ENCODE peak calls at places on chromosomes 16 and 17, in nine cellular contexts. O is PC-3, S is H9, E is GM23248, R is K562, Z is MM.1S, W is OCI-LY7, A is neural progenitor cell, G is IMR-90. T is an unnamed sample. For H4K20me1, the result is how much of the 10 kb centered on the place peaks cover.

GRCh38 chr16:82782715-82783251 is 156.0 kb downstream of the CDH13 start:
- DNase-seq in W (no peak), G (no peak), E (no peak), A (peak), S (peak), Z (no peak), O (no peak), R (no peak), T (no peak)

GRCh38 chr17:42071810-42072209 is 21.4 kb upstream of the C17orf113 start:
- DNase-seq in R (no peak), E (no peak), W (peak), G (no peak), Z (no peak), O (no peak), A (no peak), S (no peak), T (no peak)

GRCh38 chr17:40111221-40112128 is 10.3 kb upstream of the MSL1 start:
- DNase-seq in S (peak), W (peak), R (peak), Z (peak), E (peak), A (peak), G (peak), O (peak), T (peak)

GRCh38 chr16:918068-918467 is 52.7 kb downstream of the LMF1 start:
- DNase-seq in G (peak), R (no peak), A (peak), W (no peak), O (no peak), Z (no peak), E (no peak), S (no peak), T (no peak)

GRCh38 chr16:89084411-89084810 is 9.2 kb upstream of the ACSF3 start:
- DNase-seq in R (no peak), E (peak), S (no peak), O (no peak), Z (no peak), W (no peak), A (no peak), G (no peak), T (no peak)

GRCh38 chr17:47621293-47622178 is 28.2 kb upstream of the KPNB1 start:
- DNase-seq in A (peak), O (peak), Z (no peak), E (peak), S (peak), G (peak), R (no peak), W (no peak), T (peak)

GRCh38 chr16:23877107-23878070 is 41.6 kb downstream of the PRKCB start:
- DNase-seq in R (no peak), Z (no peak), S (peak), A (no peak), E (no peak), G (no peak), O (no peak), W (peak), T (no peak)

GRCh38 chr16:36336-36984 is 16.9 kb downstream of the POLR3K start:
- DNase-seq in O (no peak), S (no peak), G (no peak), E (no peak), Z (no peak), A (no peak), R (no peak), W (no peak), T (no peak)

GRCh38 chr16:85592700-85593502 is 20.2 kb upstream of the GSE1 start:
- DNase-seq in W (no peak), S (no peak), A (no peak), O (peak), E (peak), G (peak), Z (no peak), R (peak), T (no peak)

GRCh38 chr16:85591381-85591780 is 21.7 kb upstream of the GSE1 start:
- DNase-seq in E (no peak), S (no peak), R (no peak), Z (no peak), G (no peak), W (no peak), A (no peak), O (no peak), T (no peak)

GRCh38 chr16:85594621-85595298 is 18.4 kb upstream of the GSE1 start:
- DNase-seq in R (no peak), S (no peak), E (no peak), Z (no peak), O (no peak), G (no peak), A (no peak), W (no peak), T (no peak)

GRCh38 chr16:85595299-85595661 is 17.8 kb upstream of the GSE1 start:
- DNase-seq in R (no peak), O (no peak), S (no peak), Z (no peak), E (no peak), G (no peak), W (no peak), A (no peak), T (no peak)

GRCh38 chr16:85593503-85594195 is 19.5 kb upstream of the GSE1 start:
- DNase-seq in R (no peak), Z (no peak), S (no peak), A (peak), G (no peak), W (no peak), O (no peak), E (no peak), T (no peak)
- H4K20me1 ChIP-seq in R (half or more), Z (under half), S (under half), A (under half), G (half or more), W (under half), O (under half), E (under half), T (under half)

GRCh38 chr17:68020451-68020779 is 15.1 kb upstream of the KPNA2 start:
- DNase-seq in Z (no peak), A (no peak), W (peak), R (no peak), S (no peak), G (no peak), E (no peak), O (no peak), T (no peak)
- H3K27ac ChIP-seq in Z (peak), A (no peak), W (peak), R (peak), S (peak), G (peak), E (peak), O (peak), T (peak)

GRCh38 chr16:80743273-80743672 is 61.1 kb downstream of the CDYL2 start:
- DNase-seq in O (no peak), S (no peak), A (no peak), G (no peak), Z (no peak), R (no peak), W (no peak), E (no peak), T (no peak)

GRCh38 chr16:80742331-80742730 is 62.1 kb downstream of the CDYL2 start:
- DNase-seq in W (no peak), A (no peak), G (no peak), S (no peak), Z (no peak), E (no peak), R (no peak), O (no peak), T (no peak)

GRCh38 chr16:80746231-80746630 is 58.2 kb downstream of the CDYL2 start:
- DNase-seq in Z (no peak), G (no peak), E (peak), R (no peak), S (no peak), O (no peak), A (no peak), W (no peak), T (no peak)

GRCh38 chr16:80743772-80744171 is 60.6 kb downstream of the CDYL2 start:
- DNase-seq in Z (no peak), A (no peak), G (peak), W (no peak), O (peak), E (no peak), R (no peak), S (no peak), T (no peak)

GRCh38 chr16:80744856-80745255 is 59.5 kb downstream of the CDYL2 start:
- DNase-seq in O (no peak), R (no peak), G (no peak), E (no peak), A (no peak), Z (no peak), W (peak), S (no peak), T (no peak)
- H4K20me1 ChIP-seq in O (under half), R (under half), G (under half), E (under half), A (under half), Z (under half), W (under half), S (under half), T (under half)

GRCh38 chr17:35142467-35142796 is 329 bp upstream of the NLE1 start:
- DNase-seq in Z (no peak), R (no peak), A (no peak), G (no peak), O (no peak), S (no peak), W (no peak), E (no peak), T (no peak)

GRCh38 chr17:35138218-35138617 is 3.9 kb downstream of the NLE1 start:
- DNase-seq in E (no peak), R (no peak), Z (no peak), W (no peak), O (no peak), G (no peak), A (no peak), S (no peak), T (no peak)

GRCh38 chr17:35146214-35146833 is 1.3 kb upstream of the UNC45B start:
- DNase-seq in O (no peak), R (no peak), S (no peak), W (no peak), Z (no peak), A (no peak), G (no peak), E (no peak), T (peak)

GRCh38 chr17:35144840-35145239 is 2.7 kb upstream of the NLE1 start:
- DNase-seq in W (no peak), Z (no peak), E (no peak), R (no peak), O (no peak), A (no peak), G (no peak), S (no peak), T (no peak)

DNA sequence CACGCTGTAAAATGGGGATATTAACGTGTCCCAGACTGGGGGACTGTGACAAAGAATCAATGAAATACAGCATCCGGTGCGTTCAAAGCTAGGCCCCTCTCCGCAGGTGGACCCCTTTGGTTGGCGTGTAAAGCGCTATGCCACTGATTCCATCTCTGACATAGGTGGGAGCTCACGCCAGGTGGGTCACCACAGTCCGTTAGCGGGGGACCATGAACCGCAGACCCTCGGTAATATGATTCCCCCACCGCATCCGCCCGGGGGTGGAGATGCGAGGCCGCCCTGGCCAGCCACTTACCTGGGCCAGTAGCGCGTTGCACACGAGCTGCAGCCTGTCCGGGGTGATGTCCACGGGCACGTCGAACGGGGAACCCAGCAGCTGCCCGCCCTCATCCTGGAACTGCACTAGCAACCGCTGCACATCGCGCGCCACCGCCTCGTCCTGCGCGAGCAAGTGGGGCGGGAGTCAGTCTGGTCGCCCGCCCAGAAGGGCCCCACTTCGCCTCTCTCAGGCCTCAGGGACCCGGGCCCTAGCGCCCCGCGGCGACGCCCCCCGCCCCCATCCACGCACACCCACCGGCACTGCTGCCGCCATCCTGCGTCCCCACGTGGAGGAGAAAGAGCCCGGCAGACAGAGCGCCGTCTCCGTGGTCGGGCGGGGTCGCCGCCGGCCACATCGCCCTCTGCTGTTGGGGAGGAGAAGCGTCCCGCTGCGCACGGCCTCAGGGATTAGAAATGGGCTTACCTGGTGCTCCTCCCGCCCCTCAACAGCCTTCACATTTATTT is at the start of gene NLE1:
- DNase-seq in E (peak), Z (peak), A (peak), W (peak), O (peak), G (peak), R (peak), S (peak), T (peak)
- H3K27ac ChIP-seq in E (no peak), Z (no peak), A (no peak), W (peak), O (peak), G (peak), R (peak), S (no peak), T (peak)

DNA sequence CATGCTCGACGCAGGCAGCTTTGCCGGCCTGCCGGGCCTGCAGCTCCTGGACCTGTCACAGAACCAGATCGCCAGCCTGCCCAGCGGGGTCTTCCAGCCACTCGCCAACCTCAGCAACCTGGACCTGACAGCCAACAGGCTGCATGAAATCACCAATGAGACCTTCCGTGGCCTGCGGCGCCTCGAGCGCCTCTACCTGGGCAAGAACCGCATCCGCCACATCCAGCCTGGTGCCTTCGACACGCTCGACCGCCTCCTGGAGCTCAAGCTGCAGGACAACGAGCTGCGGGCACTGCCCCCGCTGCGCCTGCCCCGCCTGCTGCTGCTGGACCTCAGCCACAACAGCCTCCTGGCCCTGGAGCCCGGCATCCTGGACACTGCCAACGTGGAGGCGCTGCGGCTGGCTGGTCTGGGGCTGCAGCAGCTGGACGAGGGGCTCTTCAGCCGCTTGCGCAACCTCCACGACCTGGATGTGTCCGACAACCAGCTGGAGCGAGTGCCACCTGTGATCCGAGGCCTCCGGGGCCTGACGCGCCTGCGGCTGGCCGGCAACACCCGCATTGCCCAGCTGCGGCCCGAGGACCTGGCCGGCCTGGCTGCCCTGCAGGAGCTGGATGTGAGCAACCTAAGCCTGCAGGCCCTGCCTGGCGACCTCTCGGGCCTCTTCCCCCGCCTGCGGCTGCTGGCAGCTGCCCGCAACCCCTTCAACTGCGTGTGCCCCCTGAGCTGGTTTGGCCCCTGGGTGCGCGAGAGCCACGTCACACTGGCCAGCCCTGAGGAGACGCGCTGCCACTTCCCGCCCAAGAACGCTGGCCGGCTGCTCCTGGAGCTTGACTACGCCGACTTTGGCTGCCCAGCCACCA is 9.7 kb downstream of the VASN start:
- DNase-seq in S (no peak), G (no peak), E (no peak), O (no peak), A (no peak), R (no peak), W (no peak), Z (no peak), T (no peak)
- H4K20me1 ChIP-seq in S (under half), G (half or more), E (under half), O (under half), A (under half), R (under half), W (under half), Z (under half), T (under half)

GRCh38 chr17:30600830-30601494 is 123.8 kb downstream of the GOSR1 start:
- DNase-seq in R (peak), G (peak), W (peak), O (peak), A (peak), Z (peak), S (no peak), E (peak), T (peak)
- H3K27ac ChIP-seq in R (no peak), G (peak), W (peak), O (no peak), A (peak), Z (no peak), S (no peak), E (peak), T (peak)

DNA sequence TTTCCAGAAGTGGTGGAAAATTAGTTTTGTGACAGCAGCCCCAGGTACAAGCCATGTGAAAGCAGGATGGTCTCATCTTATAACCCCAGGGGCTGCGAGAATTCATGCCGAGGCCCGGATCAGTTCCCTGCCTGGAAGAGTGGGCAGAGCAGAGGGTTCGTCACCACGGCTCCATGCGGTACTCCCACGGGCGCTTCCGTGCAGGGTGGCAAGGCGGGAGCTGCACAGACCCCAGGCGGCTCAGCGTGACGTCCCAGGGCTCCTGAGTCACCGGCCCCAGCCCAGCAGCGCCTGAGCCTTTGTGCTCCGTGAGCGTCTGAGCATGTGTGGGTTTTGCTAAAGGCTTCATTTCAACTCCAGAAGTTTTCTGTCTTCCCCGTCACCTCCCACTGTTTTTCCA is 71.2 kb upstream of the CHMP6 start:
- DNase-seq in S (no peak), W (no peak), R (no peak), O (no peak), G (peak), E (no peak), A (no peak), Z (no peak), T (no peak)
- H4K20me1 ChIP-seq in S (under half), W (under half), R (under half), O (under half), G (under half), E (under half), A (under half), Z (under half), T (under half)

DNA sequence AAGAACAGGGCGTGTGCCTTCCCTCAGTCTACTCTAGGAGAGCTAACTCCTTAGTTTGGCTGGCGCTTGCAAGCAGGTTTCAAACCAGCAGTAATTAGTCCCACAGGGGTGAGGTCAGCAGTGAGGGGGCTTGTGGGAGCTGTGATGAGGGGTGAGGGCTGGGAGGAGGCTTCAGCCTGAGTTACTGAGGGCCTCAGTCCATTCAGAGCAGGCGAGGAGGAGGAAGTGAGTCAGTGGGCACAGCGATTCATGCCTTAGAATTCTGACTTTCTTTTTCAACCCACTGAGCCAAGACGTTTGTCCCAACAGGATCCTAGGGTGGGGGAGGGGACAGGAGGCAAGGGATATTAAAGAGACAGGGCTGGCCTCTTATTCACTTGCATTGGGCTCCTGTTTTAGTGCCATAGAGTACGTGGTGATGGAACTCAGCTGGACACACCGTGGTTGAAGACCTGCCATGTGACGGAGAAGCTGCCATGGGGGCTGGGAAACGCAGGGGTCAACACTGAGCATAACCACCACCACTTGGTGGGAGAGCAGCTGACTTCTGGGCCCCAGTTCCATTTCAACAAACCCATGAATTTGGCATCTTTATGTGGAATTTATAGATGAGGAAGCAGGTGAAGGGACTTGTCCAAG is 8.3 kb upstream of the ITGA3 start:
- DNase-seq in G (peak), S (peak), E (peak), A (no peak), Z (no peak), W (no peak), O (peak), R (no peak), T (peak)
- H3K27ac ChIP-seq in G (peak), S (no peak), E (peak), A (no peak), Z (no peak), W (no peak), O (peak), R (no peak), T (peak)

DNA sequence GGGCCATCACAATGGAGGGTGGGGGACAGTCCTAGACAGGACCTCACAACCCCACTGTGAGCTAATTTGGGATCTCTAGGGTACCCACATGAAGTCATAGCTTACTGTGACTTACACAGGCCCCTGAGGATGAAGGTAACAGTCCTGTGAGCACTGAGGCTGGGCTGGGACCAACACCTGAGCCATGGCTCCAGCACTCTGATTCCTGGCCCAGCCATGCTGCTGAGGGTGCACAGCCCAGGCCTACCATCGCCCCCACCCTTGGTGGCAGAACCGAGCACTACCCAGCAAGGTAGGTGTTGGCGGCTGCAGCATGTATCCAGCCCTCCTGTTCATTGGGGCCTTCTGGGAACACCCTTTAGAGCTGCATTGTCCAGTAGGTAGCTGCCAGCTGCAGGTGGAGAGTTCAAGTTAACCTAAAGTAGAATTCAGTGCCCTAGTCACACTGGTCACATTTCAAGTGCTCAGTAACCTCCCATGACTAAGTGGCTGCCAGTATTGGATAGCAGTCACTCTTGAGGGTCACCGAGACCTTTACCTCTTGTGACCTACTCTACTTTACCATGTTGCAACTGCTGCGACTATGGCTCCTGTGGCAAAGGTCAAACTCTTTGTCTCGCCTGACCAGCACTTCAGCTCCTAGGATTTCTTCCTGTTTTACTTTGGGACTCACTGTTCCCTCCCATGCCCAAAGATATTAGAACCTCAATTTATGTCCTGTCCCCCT is 11.6 kb downstream of the AKAP1 start:
- DNase-seq in S (no peak), O (no peak), Z (no peak), R (no peak), G (no peak), A (no peak), E (no peak), W (no peak), T (no peak)
- H4K20me1 ChIP-seq in S (under half), O (under half), Z (under half), R (under half), G (under half), A (under half), E (under half), W (under half), T (under half)